ENCODE peak calls at places on chromosomes 3 and 15, in four cellular contexts. F, A, U and C are unnamed samples.

GRCh38 chr3:2661078-2661477 is 449.1 kb downstream of the IL5RA start:
- DNase-seq in F (no peak), A (no peak), U (no peak), C (no peak)

GRCh38 chr15:86743283-86743903 is 663.7 kb downstream of the AGBL1 start:
- DNase-seq in F (no peak), A (no peak), U (no peak), C (peak)

GRCh38 chr3:46416134-46417119 is 9.4 kb downstream of the CCRL2 start:
- DNase-seq in F (no peak), A (no peak), U (no peak), C (no peak)

GRCh38 chr15:63473999-63474809 is 30.2 kb upstream of the USP3 start:
- DNase-seq in F (peak), A (peak), U (no peak), C (no peak)

GRCh38 chr3:50128001-50128400 is 27.1 kb upstream of the SEMA3F start:
- DNase-seq in F (no peak), A (no peak), U (no peak), C (no peak)

GRCh38 chr15:83846847-83847246 is 192.9 kb downstream of the ADAMTSL3 start:
- DNase-seq in F (no peak), A (peak), U (no peak), C (no peak)

GRCh38 chr3:182755308-182756106 is 37.8 kb upstream of the ATP11B start:
- DNase-seq in F (peak), A (peak), U (no peak), C (no peak)

GRCh38 chr3:134381836-134382442 is 7.7 kb upstream of the AMOTL2 start:
- DNase-seq in F (peak), A (no peak), U (peak), C (no peak)

GRCh38 chr3:56940989-56941388 is 119.5 kb upstream of the SPATA12 start:
- DNase-seq in F (no peak), A (no peak), U (no peak), C (no peak)

GRCh38 chr3:40780801-40781406 is 256.1 kb downstream of the ZNF621 start:
- DNase-seq in F (no peak), A (peak), U (peak), C (no peak)

GRCh38 chr3:64242435-64242834 is 17.2 kb upstream of the PRICKLE2 start:
- DNase-seq in F (no peak), A (peak), U (no peak), C (no peak)

GRCh38 chr3:112134335-112135124 is 1.5 kb upstream of the GCSAM start:
- DNase-seq in F (peak), A (peak), U (no peak), C (no peak)

GRCh38 chr3:169402667-169403360 is 260.7 kb downstream of the MECOM start:
- DNase-seq in F (no peak), A (no peak), U (no peak), C (no peak)

GRCh38 chr15:28935316-28935715 is 49.5 kb downstream of the APBA2 start:
- DNase-seq in F (no peak), A (no peak), U (peak), C (no peak)

GRCh38 chr3:101017048-101017447 is 23.8 kb upstream of the ABI3BP start:
- DNase-seq in F (no peak), A (peak), U (no peak), C (no peak)

GRCh38 chr3:39850707-39851014 is 41.3 kb downstream of the MYRIP start:
- DNase-seq in F (no peak), A (no peak), U (no peak), C (no peak)

GRCh38 chr3:179750720-179751328 is 98.0 kb downstream of the USP13 start:
- DNase-seq in F (no peak), A (peak), U (no peak), C (no peak)

GRCh38 chr15:47792231-47792630 is 74.9 kb downstream of the SEMA6D start:
- DNase-seq in F (no peak), A (no peak), U (no peak), C (no peak)

GRCh38 chr15:80693682-80694623 is 1.2 kb upstream of the ABHD17C start:
- DNase-seq in F (no peak), A (no peak), U (no peak), C (no peak)

GRCh38 chr15:75104804-75105557 is 81.6 kb downstream of the PPCDC start:
- DNase-seq in F (peak), A (peak), U (peak), C (peak)

GRCh38 chr3:70281663-70282062 is 30.8 kb downstream of the MDFIC2 start:
- DNase-seq in F (no peak), A (no peak), U (no peak), C (no peak)

GRCh38 chr15:68365770-68366169 is 66.2 kb downstream of the ITGA11 start:
- DNase-seq in F (no peak), A (no peak), U (no peak), C (no peak)

GRCh38 chr15:60442763-60443162 is 36.2 kb downstream of the ICE2 start:
- DNase-seq in F (no peak), A (no peak), U (no peak), C (no peak)

GRCh38 chr3:102905826-102906225 is 471.0 kb downstream of the ZPLD1 start:
- DNase-seq in F (no peak), A (no peak), U (no peak), C (no peak)

GRCh38 chr3:121995190-121996137 is 26.6 kb downstream of the ILDR1 start:
- DNase-seq in F (peak), A (peak), U (peak), C (peak)

GRCh38 chr3:161879470-161879869 is 382.9 kb downstream of the OTOL1 start:
- DNase-seq in F (no peak), A (no peak), U (no peak), C (no peak)

GRCh38 chr3:48398701-48399386 is 26.8 kb downstream of the FBXW12 start:
- DNase-seq in F (no peak), A (no peak), U (peak), C (no peak)

GRCh38 chr3:22587446-22587845 is 615.7 kb upstream of the UBE2E2 start:
- DNase-seq in F (no peak), A (no peak), U (no peak), C (no peak)

GRCh38 chr15:101126618-101127502 is 125.0 kb downstream of the CHSY1 start:
- DNase-seq in F (no peak), A (peak), U (peak), C (no peak)

GRCh38 chr15:77481670-77482069 is 61.0 kb downstream of the HMG20A start:
- DNase-seq in F (no peak), A (peak), U (no peak), C (no peak)

GRCh38 chr3:154085799-154086198 is 35.4 kb upstream of the ARHGEF26 start:
- DNase-seq in F (no peak), A (no peak), U (no peak), C (no peak)

GRCh38 chr3:177724020-177724638 is 526.8 kb upstream of the TBL1XR1 start:
- DNase-seq in F (no peak), A (peak), U (peak), C (no peak)

GRCh38 chr3:115862099-115862498 is 238.8 kb downstream of the GAP43 start:
- DNase-seq in F (no peak), A (no peak), U (no peak), C (no peak)

GRCh38 chr3:79005084-79005483 is 762.7 kb downstream of the ROBO1 start:
- DNase-seq in F (no peak), A (no peak), U (no peak), C (no peak)

GRCh38 chr15:68365140-68365745 is 66.7 kb downstream of the ITGA11 start:
- DNase-seq in F (no peak), A (peak), U (no peak), C (no peak)

GRCh38 chr15:52503788-52504496 is 24.7 kb downstream of the MYO5A start:
- DNase-seq in F (no peak), A (peak), U (no peak), C (no peak)

GRCh38 chr3:8745619-8746370 is 12.2 kb downstream of the CAV3 start:
- DNase-seq in F (no peak), A (no peak), U (no peak), C (no peak)
- H3K27ac ChIP-seq in F (no peak), A (no peak), U (no peak), C (no peak)

GRCh38 chr15:71129660-71130059 is 14.4 kb downstream of the THSD4 start:
- DNase-seq in F (no peak), A (no peak), U (no peak), C (no peak)
- H3K27ac ChIP-seq in F (peak), A (no peak), U (no peak), C (peak)

DNA sequence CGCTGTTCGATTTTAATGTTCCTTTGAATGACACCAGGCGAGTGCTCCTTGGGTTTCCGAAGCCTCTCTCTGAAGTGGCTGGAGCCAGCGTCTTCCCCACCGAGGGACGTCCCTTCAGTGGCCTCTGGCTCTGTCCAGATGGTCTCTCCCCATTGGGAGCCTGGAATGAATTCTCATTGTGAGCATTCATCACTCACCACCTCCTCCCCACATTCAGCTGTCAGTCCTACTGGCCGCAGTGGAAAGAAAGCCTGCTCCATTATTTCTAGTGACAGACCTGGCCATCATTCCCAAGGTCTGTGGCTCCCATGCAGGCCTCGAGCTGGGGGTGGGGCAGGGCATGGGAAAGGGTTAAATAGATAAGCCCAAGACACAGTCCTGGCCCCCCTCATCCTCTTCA is 35.2 kb downstream of the ZNF710 start:
- DNase-seq in F (no peak), A (no peak), U (no peak), C (no peak)
- H3K27ac ChIP-seq in F (peak), A (peak), U (no peak), C (no peak)

GRCh38 chr3:171206283-171206682 is 179.8 kb upstream of the SLC2A2 start:
- DNase-seq in F (no peak), A (no peak), U (no peak), C (no peak)
- H3K27ac ChIP-seq in F (no peak), A (no peak), U (no peak), C (no peak)

DNA sequence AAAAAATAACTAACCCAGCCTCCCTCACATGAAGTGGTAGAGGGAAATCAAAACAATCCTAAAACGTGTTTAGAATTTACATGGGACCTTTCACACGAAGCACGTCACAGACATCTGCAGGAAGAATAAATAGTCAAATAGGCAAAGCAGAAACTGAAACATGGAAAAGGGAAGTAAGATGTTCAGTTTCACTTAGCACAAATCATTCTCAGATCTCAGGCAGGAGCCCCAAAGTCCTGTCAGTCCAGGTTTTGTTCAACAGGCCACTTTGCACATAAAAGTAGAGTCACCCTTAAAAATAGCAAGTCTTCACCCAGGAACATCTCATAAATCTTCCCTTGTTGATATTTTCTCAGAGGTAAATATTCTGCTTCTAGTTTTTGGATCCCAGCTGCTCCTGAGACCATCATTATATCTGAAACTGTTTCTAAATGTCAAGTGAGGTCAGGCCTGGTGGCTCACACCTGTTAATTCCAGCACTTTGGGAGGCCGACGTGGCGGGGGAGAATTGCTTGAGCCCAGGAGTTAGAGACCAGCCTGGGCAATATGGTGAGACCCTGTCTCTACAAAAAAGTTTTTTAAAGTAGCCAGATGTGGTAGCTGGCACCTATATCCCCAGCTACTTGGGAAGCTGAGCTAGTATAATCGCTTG is 1.9 kb downstream of the RUBCN start:
- DNase-seq in F (no peak), A (no peak), U (no peak), C (no peak)
- H3K27ac ChIP-seq in F (no peak), A (no peak), U (no peak), C (no peak)

GRCh38 chr15:89139613-89140499 is 51.6 kb downstream of the ABHD2 start:
- DNase-seq in F (no peak), A (peak), U (no peak), C (no peak)
- H3K27ac ChIP-seq in F (no peak), A (no peak), U (no peak), C (peak)

GRCh38 chr3:138768946-138769345 is 65.8 kb downstream of the PIK3CB start:
- DNase-seq in F (no peak), A (no peak), U (no peak), C (no peak)
- H3K27ac ChIP-seq in F (no peak), A (no peak), U (no peak), C (no peak)